ENCODE peak calls at places on chromosomes 13 and 19, in seven cellular contexts. Z is body of pancreas; H is GM10248; X is coronary artery; C is esophagus squamous epithelium; A is CD4-positive, alpha-beta T cell; V is upper lobe of left lung. N is an unnamed sample.

GRCh38 chr13:100895656-100896055 is 221.1 kb upstream of the TMTC4 start:
- DNase-seq in A (no peak), X (no peak), C (no peak), Z (no peak), V (no peak), H (no peak), N (no peak)

GRCh38 chr19:49473868-49474544 is at the start of gene FLT3LG:
- DNase-seq in C (no peak), V (peak; percentile 97), Z (peak; percentile 67), X (peak; percentile 91), H (peak; percentile 92), A (peak; percentile 93), N (peak; percentile 66)

GRCh38 chr13:107427531-107427930 is 787.8 kb downstream of the LIG4 start:
- DNase-seq in C (no peak), A (no peak), V (no peak), H (no peak), Z (no peak), X (no peak), N (no peak)

GRCh38 chr13:110010433-110011135 is 224.2 kb upstream of the IRS2 start:
- DNase-seq in H (no peak), A (no peak), X (no peak), Z (no peak), V (no peak), C (no peak), N (no peak)

GRCh38 chr19:33906578-33907335 is 110.1 kb downstream of the KCTD15 start:
- DNase-seq in Z (peak; percentile 35), C (no peak), V (peak; percentile 84), H (no peak), A (no peak), X (no peak), N (peak; percentile 45)

GRCh38 chr19:43606569-43607229 is 5.2 kb upstream of the SRRM5 start:
- DNase-seq in Z (no peak), V (no peak), A (no peak), C (no peak), H (no peak), X (no peak), N (no peak)

GRCh38 chr13:113820813-113821651 is 42.8 kb downstream of the GAS6 start:
- DNase-seq in V (peak; percentile 86), A (no peak), H (no peak), C (no peak), X (peak; percentile 89), Z (peak; percentile 44), N (no peak)

GRCh38 chr19:1947651-1948209 is 6.8 kb downstream of the CSNK1G2 start:
- DNase-seq in V (peak; percentile 83), A (no peak), Z (no peak), C (no peak), H (no peak), X (no peak), N (no peak)

GRCh38 chr19:34120846-34121639 is 51.3 kb upstream of the LSM14A start:
- DNase-seq in A (peak; percentile 32), X (no peak), Z (no peak), H (peak; percentile 64), C (no peak), V (no peak), N (peak; percentile 55)

GRCh38 chr19:50967924-50968708 is 1.3 kb downstream of the KLK6 start:
- DNase-seq in V (no peak), C (no peak), A (no peak), H (no peak), Z (no peak), X (no peak), N (no peak)

GRCh38 chr13:109088101-109088500 is 458.7 kb downstream of the MYO16 start:
- DNase-seq in V (no peak), A (no peak), H (no peak), C (no peak), X (no peak), Z (no peak), N (no peak)

GRCh38 chr19:17716309-17716929 is 2.9 kb upstream of the MAP1S start:
- DNase-seq in V (no peak), X (no peak), Z (no peak), C (no peak), A (no peak), H (no peak), N (no peak)
- TF ChIP-seq CTCF in V (no peak), X (no peak), Z (no peak), C (no peak), A (no peak), H (no peak), N (no peak)

GRCh38 chr13:75705395-75705794 is 69.3 kb downstream of the LMO7 start:
- DNase-seq in A (no peak), Z (no peak), H (no peak), V (no peak), C (no peak), X (no peak), N (no peak)

GRCh38 chr13:75704194-75704941 is 68.2 kb downstream of the LMO7 start:
- DNase-seq in C (no peak), H (no peak), Z (no peak), V (no peak), A (no peak), X (no peak), N (no peak)

GRCh38 chr13:75705908-75706307 is 69.8 kb downstream of the LMO7 start:
- DNase-seq in X (no peak), C (no peak), V (no peak), Z (no peak), H (no peak), A (no peak), N (no peak)

GRCh38 chr13:75703768-75704167 is 67.6 kb downstream of the LMO7 start:
- DNase-seq in Z (no peak), C (no peak), V (no peak), X (no peak), H (no peak), A (no peak), N (no peak)

DNA sequence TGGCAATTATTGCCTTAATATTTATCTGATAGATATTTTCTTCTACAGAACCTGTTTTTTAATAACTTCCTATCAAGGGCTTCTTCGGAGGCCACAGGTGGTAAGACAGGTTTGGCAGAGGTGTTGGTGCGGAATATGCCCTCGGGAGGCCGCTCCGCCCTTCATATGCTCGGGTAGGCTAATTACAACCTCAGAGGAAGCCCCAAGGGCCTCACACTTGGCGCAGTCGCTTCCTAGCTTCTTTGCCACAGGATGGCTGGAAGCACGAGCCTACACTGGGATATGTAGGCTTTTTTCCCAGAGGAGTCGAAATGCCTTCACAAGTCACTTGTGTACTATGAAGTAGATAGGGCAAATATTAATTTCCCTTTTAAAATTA is 68.8 kb downstream of the LMO7 start:
- DNase-seq in A (no peak), Z (peak; percentile 64), C (no peak), V (no peak), H (no peak), X (no peak), N (no peak)
- TF ChIP-seq CTCF in A (no peak), Z (no peak), C (peak; percentile 14), V (no peak), H (no peak), X (no peak), N (no peak)

DNA sequence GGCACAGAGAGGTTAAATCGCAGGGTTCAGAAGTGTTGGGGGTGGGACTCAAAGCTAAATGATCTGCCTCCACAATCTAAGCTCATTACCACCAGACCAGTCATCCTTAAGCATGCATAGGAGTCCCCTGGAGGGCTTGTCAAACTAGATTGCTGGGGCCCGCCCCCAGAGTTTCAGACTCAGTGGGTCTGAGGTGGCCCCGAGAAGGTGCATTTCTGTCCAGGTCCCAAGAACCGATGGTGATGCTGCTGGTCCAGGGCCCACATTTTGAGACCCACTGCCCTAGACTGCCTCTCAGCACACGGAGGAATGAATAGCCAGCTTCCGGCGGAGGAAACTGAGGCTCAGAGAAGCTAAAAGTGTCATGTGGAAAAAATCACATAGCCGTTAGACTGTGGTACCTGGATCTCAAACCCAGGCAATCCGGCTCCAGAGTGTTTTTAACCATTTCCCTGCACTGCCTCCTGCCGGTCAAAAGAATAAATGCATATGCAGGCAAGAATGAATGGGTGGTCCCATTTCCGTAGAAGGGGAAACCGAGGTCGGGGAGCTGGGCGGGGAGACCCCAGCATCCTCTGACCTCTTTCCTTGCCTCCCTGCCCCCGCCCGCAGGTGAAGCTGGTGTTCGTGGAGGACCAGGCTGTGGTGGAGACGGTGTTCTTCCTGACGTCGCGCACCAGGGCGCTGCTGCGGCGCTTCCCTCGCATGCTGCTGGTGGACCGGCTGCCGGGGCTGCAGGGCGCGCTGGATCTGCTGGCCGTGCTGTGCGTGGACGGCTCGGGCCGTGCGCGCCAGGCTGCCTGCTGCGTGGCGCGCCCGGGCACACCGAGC is 23.8 kb downstream of the ZSWIM9 start:
- DNase-seq in H (peak; percentile 50), A (peak; percentile 13), V (peak; percentile 76), X (no peak), Z (no peak), C (no peak), N (peak; percentile 33)
- TF ChIP-seq CTCF in H (peak; percentile 54), A (peak; percentile 39), V (peak; percentile 31), X (no peak), Z (peak; percentile 25), C (peak; percentile 53), N (peak; percentile 80)

GRCh38 chr19:36255316-36255715 is 40.4 kb downstream of the ZNF146 start:
- DNase-seq in X (no peak), A (no peak), V (peak; percentile 54), Z (no peak), C (no peak), H (no peak), N (no peak)

GRCh38 chr19:36254848-36255247 is 39.9 kb downstream of the ZNF146 start:
- DNase-seq in H (no peak), A (no peak), V (no peak), C (no peak), X (no peak), Z (no peak), N (no peak)

GRCh38 chr19:36256853-36257511 is 42.1 kb downstream of the ZNF146 start:
- DNase-seq in V (peak; percentile 50), H (no peak), C (no peak), X (no peak), Z (no peak), A (no peak), N (no peak)

GRCh38 chr19:36257512-36257876 is 42.6 kb downstream of the ZNF146 start:
- DNase-seq in X (no peak), A (no peak), C (no peak), H (no peak), V (peak; percentile 85), Z (peak; percentile 43), N (no peak)

GRCh38 chr19:36256064-36256463 is 41.2 kb downstream of the ZNF146 start:
- DNase-seq in V (no peak), Z (no peak), X (no peak), A (no peak), C (no peak), H (no peak), N (no peak)
- TF ChIP-seq CTCF in V (no peak), Z (no peak), X (no peak), A (no peak), C (no peak), H (no peak), N (no peak)

GRCh38 chr13:99371956-99372355 is 64.8 kb upstream of the GPR183 start:
- DNase-seq in A (peak; percentile 79), C (no peak), V (no peak), Z (no peak), X (peak; percentile 62), H (no peak), N (no peak)
- TF ChIP-seq CTCF in A (no peak), C (no peak), V (no peak), Z (no peak), X (no peak), H (no peak), N (no peak)

DNA sequence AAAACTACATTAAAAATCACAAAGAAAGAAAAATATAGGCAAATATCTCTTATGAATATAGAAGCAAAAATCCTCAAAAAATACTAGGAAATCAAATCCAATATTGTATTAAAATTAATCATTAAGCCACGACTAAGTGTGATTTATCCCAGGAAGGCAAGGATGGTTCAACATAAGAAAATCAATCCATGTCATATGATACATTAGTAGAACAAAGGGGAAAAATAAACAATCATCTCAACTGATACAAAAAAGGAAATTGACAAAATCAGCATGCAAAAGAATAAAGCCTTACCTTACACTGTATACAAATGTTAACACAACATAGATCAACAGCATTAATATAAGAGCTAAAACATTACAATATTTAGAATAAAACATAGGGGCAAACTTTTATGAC is 933.3 kb downstream of the PCDH9 start:
- DNase-seq in X (no peak), A (no peak), V (no peak), Z (no peak), C (no peak), H (no peak), N (no peak)
- TF ChIP-seq CTCF in X (no peak), A (no peak), V (no peak), Z (no peak), C (no peak), H (no peak), N (no peak)

N was measured in endothelial cell.